ENCODE peak calls at places on chromosome 10, in ten cellular contexts. N, E, O, S, L, X, D, B, F and Y are unnamed samples.

GRCh38 chr10:44478040-44478439 is 93.1 kb upstream of the CXCL12 start:
- DNase-seq in N (no peak), F (no peak), S (no peak), L (no peak), E (no peak), D (peak; percentile 86), B (no peak), O (no peak), X (peak; percentile 45), Y (no peak)

GRCh38 chr10:126175586-126176258 is 212.6 kb downstream of the ADAM12 start:
- DNase-seq in B (no peak), E (no peak), L (no peak), O (no peak), D (no peak), S (no peak), F (no peak), X (no peak), N (no peak), Y (no peak)

GRCh38 chr10:110317866-110318850 is 13.4 kb upstream of the SMNDC1 start:
- DNase-seq in D (no peak), F (no peak), N (no peak), O (no peak), X (no peak), L (no peak), E (no peak), S (no peak), B (no peak), Y (no peak)

GRCh38 chr10:104143829-104144228 is 21.9 kb downstream of the SFR1 start:
- DNase-seq in S (no peak), O (no peak), B (no peak), L (no peak), N (no peak), F (no peak), D (no peak), E (no peak), X (no peak), Y (no peak)

GRCh38 chr10:101091546-101092290 is 29.9 kb downstream of the KAZALD1 start:
- DNase-seq in D (peak; percentile 12), S (no peak), N (no peak), X (no peak), L (no peak), B (no peak), E (no peak), F (no peak), O (no peak), Y (no peak)

GRCh38 chr10:282294-283139 is 147.3 kb downstream of the ZMYND11 start:
- DNase-seq in L (no peak), E (no peak), O (no peak), B (no peak), N (no peak), F (peak; percentile 31), D (peak; percentile 77), X (peak; percentile 72), S (no peak), Y (no peak)

GRCh38 chr10:48333856-48334255 is 27.4 kb downstream of the MAPK8 start:
- DNase-seq in B (no peak), N (no peak), S (no peak), D (no peak), O (no peak), E (no peak), F (no peak), L (no peak), X (peak; percentile 28), Y (no peak)

GRCh38 chr10:68137174-68137573 is 27.9 kb downstream of the MYPN start:
- DNase-seq in S (no peak), X (peak; percentile 42), D (peak; percentile 60), B (no peak), N (no peak), L (no peak), F (no peak), E (no peak), O (no peak), Y (no peak)

GRCh38 chr10:20858292-20859124 is 38.6 kb downstream of the NEBL start:
- DNase-seq in O (no peak), D (peak; percentile 52), L (peak; percentile 7), F (peak; percentile 56), X (peak; percentile 22), N (no peak), S (no peak), E (no peak), B (no peak), Y (no peak)

GRCh38 chr10:97494863-97495506 is 3.2 kb downstream of the MMS19 start:
- DNase-seq in B (no peak), E (no peak), N (no peak), L (no peak), F (peak; percentile 59), O (no peak), D (peak; percentile 38), X (peak; percentile 49), S (no peak), Y (no peak)

GRCh38 chr10:78207216-78207615 is 173.6 kb downstream of the RPS24 start:
- DNase-seq in B (no peak), E (no peak), N (no peak), F (no peak), L (no peak), S (no peak), O (no peak), D (no peak), X (no peak), Y (no peak)

GRCh38 chr10:32163076-32163773 is 107.0 kb upstream of the KIF5B start:
- DNase-seq in D (peak; percentile 68), B (no peak), O (no peak), E (no peak), L (no peak), F (no peak), X (peak; percentile 72), S (no peak), N (no peak), Y (no peak)

GRCh38 chr10:119726291-119727261 is 726 bp downstream of the INPP5F start:
- DNase-seq in S (no peak), N (peak; percentile 36), L (no peak), E (no peak), D (no peak), X (no peak), F (no peak), B (no peak), O (no peak), Y (no peak)

DNA sequence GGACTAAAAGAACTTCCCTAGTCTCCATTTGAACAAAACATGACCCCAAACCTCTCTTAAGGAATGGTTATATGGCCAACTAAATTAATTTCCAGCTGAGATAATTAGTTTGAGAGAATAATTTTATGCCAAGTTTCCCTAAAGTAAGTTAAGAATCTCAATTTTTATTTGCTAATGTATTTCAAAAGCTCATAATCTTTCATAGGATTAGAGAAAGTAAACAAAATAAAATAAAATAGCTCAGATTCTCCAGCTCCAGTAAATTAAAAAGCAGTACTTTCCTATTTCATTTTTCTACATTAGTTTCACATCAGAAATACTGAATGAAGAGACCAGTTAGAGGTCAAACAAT is 44.4 kb downstream of the ENO4 start:
- DNase-seq in F (no peak), X (no peak), E (no peak), D (no peak), S (no peak), O (no peak), B (no peak), N (no peak), L (no peak), Y (no peak)
- H3K4me3 ChIP-seq in F (no peak overlapping the region), X (no peak overlapping the region), E (no peak overlapping the region), D (no peak overlapping the region), S (no peak overlapping the region), O (no peak overlapping the region), B (no peak overlapping the region), N (no peak overlapping the region), L (no peak overlapping the region), Y (no peak overlapping the region)

DNA sequence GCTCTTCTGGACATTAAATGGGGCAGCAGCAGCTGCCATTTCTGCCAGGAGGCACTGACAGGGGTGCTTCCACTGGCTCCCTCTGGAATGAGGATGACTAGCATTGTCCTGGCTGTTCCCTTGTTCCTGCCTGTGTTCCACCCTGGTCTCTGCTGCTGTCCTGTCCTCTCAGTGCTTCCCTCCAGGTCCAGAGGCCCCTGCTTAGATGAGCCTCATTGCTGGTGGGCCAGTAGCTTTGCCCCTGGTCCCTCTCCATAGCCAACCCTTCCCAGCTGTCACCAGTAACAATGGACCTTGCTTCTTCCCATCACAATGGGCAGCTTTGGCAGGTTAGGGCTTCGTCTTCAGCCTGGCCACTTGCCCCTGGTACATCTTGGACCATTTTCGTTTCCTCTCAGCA is 561.1 kb downstream of the TCERG1L start:
- DNase-seq in O (no peak), D (no peak), L (no peak), E (no peak), N (peak; percentile 1), F (no peak), S (no peak), X (no peak), B (no peak), Y (no peak)
- H3K9me3 ChIP-seq in O (no peaks in the 10 kb centered on the region), D (no peaks in the 10 kb centered on the region), L (no peaks in the 10 kb centered on the region), E (no peaks in the 10 kb centered on the region), N (no peaks in the 10 kb centered on the region), F (peaks cover 12% of the 10 kb centered on the region), S (no peaks in the 10 kb centered on the region), X (peaks cover 39% of the 10 kb centered on the region), B (no peaks in the 10 kb centered on the region), Y (no peaks in the 10 kb centered on the region)

DNA sequence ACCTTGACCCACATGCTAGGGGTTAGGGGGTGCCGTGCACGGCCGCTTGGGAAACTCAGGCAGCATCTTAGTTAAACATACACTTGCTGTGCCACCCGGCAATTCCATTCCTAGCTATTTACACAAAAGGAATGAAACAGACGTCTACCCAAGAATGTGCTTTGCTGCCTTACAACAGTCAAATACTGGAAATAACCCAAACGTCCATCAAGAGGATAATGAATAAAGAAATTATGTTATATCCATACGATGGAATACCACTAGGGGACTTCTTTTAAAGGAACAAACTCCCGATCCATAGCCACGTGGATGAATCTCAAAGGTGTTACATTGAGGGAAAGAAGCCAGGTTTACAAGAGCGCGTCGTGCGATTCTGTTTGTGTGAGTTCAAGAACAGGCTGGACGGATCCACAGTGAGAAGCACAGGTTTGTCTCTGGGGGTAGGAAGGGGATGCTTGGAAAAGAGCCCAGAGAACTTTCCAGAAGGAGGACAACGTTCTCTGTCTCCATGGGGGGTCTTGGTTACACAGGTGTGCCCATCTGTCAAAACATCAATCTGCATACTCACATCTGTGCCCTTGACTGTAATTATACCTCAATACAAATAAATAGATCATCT is 41.8 kb downstream of the STK32C start:
- DNase-seq in O (no peak), F (no peak), L (no peak), D (peak; percentile 23), X (peak; percentile 32), N (no peak), S (no peak), B (no peak), E (peak; percentile 6), Y (no peak)
- H3K4me3 ChIP-seq in O (no peak overlapping the region), F (no peak overlapping the region), L (no peak overlapping the region), D (no peak overlapping the region), X (no peak overlapping the region), N (no peak overlapping the region), S (no peak overlapping the region), B (no peak overlapping the region), E (no peak overlapping the region), Y (no peak overlapping the region)

DNA sequence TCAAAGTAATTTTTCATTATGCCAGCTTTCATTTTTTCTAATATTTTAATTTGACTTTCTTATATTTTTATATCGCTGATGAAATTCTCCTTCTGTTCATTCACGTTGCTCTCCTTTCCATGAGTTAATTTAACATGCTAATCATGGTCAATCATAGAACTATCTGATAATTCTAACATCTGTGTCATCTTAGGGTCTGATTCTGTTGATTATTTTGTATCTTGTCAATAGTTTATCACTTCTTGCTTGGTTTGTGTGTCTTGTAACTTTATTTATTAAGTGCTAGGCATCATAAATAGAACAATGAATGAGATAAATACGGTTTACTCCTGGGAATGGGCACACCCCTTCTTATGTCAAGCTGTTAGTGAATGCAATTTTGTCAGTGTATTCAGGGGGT is 11.0 kb downstream of the TCERG1L start:
- DNase-seq in L (no peak), X (no peak), D (no peak), O (no peak), E (no peak), S (no peak), F (no peak), N (no peak), B (no peak), Y (no peak)
- H3K9me3 ChIP-seq in L (peaks cover 20% of the 10 kb centered on the region), X (peaks cover 4% of the 10 kb centered on the region), D (peaks cover 3% of the 10 kb centered on the region), O (peaks cover 3% of the 10 kb centered on the region), E (no peaks in the 10 kb centered on the region), S (peaks cover 12% of the 10 kb centered on the region), F (peaks cover 34% of the 10 kb centered on the region), N (peaks cover 5% of the 10 kb centered on the region), B (no peaks in the 10 kb centered on the region), Y (peaks cover 17% of the 10 kb centered on the region)